ENCODE peak calls at places on chromosomes 7 and 10, in eight cellular contexts. X is HepG2; J is NCI-H524; D is stimulated activated CD4-positive, alpha-beta T cell treated with anti-CD3 and anti-CD28 coated beads, TNF-alpha, amount 100 ng/mL, for 24 hours; W is activated T-cell treated with anti-CD3 and anti-CD28 coated beads, Interleukin-2, amount 50 U/mL, for 72 hours; Y is NCI-H1436; L is GM12865; G is activated CD4-positive, CD25-positive, alpha-beta regulatory T cell. F is an unnamed sample.

GRCh38 chr10:78389419-78389818 is 355.8 kb downstream of the RPS24 start:
- DNase-seq in L (no peak), Y (no peak), G (no peak), W (no peak), J (no peak), D (no peak), X (no peak), F (no peak)

GRCh38 chr7:151283302-151283701 is 34.8 kb upstream of the SMARCD3 start:
- DNase-seq in X (no peak), W (no peak), D (no peak), G (no peak), J (no peak), L (no peak), Y (no peak), F (no peak)

GRCh38 chr10:56585447-56586171 is 224.6 kb upstream of the ZWINT start:
- DNase-seq in G (no peak), J (peak), L (no peak), X (no peak), Y (no peak), W (no peak), D (no peak), F (no peak)

GRCh38 chr7:76193881-76194280 is 7.8 kb upstream of the SRRM3 start:
- DNase-seq in J (no peak), W (no peak), X (no peak), G (no peak), Y (no peak), L (no peak), D (no peak), F (no peak)

GRCh38 chr10:48803831-48804584 is 119.3 kb downstream of the WDFY4 start:
- DNase-seq in J (no peak), W (no peak), Y (no peak), L (no peak), G (no peak), D (no peak), X (no peak), F (no peak)

GRCh38 chr7:79934727-79935126 is 199.9 kb upstream of the GNAI1 start:
- DNase-seq in D (no peak), G (no peak), X (no peak), W (no peak), J (no peak), Y (no peak), L (no peak), F (no peak)

GRCh38 chr10:69202332-69202731 is 17.8 kb upstream of the HKDC1 start:
- DNase-seq in L (no peak), Y (no peak), W (peak), G (no peak), X (no peak), J (no peak), D (no peak), F (no peak)

GRCh38 chr10:67663449-67664087 is 32.4 kb downstream of the CTNNA3 start:
- DNase-seq in G (no peak), J (no peak), X (no peak), L (no peak), W (no peak), Y (no peak), D (no peak), F (no peak)

GRCh38 chr10:125064681-125065492 is 95.5 kb downstream of the CTBP2 start:
- DNase-seq in Y (no peak), X (no peak), W (peak), G (no peak), D (no peak), J (no peak), L (peak), F (peak)

GRCh38 chr7:20133803-20134202 is 83.4 kb downstream of the MACC1 start:
- DNase-seq in Y (no peak), X (no peak), L (peak), W (no peak), J (no peak), D (no peak), G (no peak), F (no peak)

GRCh38 chr10:47401874-47402645 is 18.0 kb upstream of the ZNF488 start:
- DNase-seq in X (peak), G (no peak), J (no peak), Y (no peak), D (no peak), W (no peak), L (no peak), F (peak)

GRCh38 chr7:5708271-5708670 is 73.2 kb downstream of the RNF216 start:
- DNase-seq in L (peak), Y (no peak), G (no peak), D (no peak), W (no peak), X (no peak), J (no peak), F (no peak)

GRCh38 chr7:50303082-50303893 is 1.2 kb upstream of the IKZF1 start:
- DNase-seq in X (no peak), J (no peak), G (no peak), W (no peak), L (no peak), Y (no peak), D (no peak), F (no peak)

GRCh38 chr10:43857206-43857952 is 208.7 kb upstream of the ZNF32 start:
- DNase-seq in W (no peak), G (no peak), Y (no peak), X (no peak), D (no peak), J (peak), L (no peak), F (no peak)

GRCh38 chr7:137933270-137934017 is 68.4 kb downstream of the CREB3L2 start:
- DNase-seq in W (no peak), D (no peak), G (no peak), L (no peak), Y (no peak), X (no peak), J (no peak), F (peak)

F was measured in H4.